ENCODE peak calls at places on chromosome 12, in nine cellular contexts. G is ascending aorta; E is left ventricle myocardium inferior; F is CD8-positive, alpha-beta T cell; H is fibroblast of lung; N is transverse colon; K is upper lobe of left lung; M is ovary; R is CD4-positive, alpha-beta T cell. I is an unnamed sample. For H3K9me3, the result is how much of the 10 kb centered on the place peaks cover.

GRCh38 chr12:12881495-12881894 is 9.9 kb upstream of the GPRC5A start:
- DNase-seq in H (peak), N (peak), M (no peak), R (no peak), G (no peak), K (no peak), F (no peak), E (no peak), I (no peak)

GRCh38 chr12:102631274-102631673 is 150.9 kb upstream of the IGF1 start:
- DNase-seq in E (no peak), R (no peak), K (no peak), G (no peak), H (peak), F (no peak), M (no peak), N (no peak), I (peak)

GRCh38 chr12:3223601-3224529 is 146.7 kb downstream of the TSPAN9 start:
- DNase-seq in H (no peak), M (no peak), F (no peak), K (no peak), E (no peak), R (no peak), G (no peak), N (no peak), I (no peak)

GRCh38 chr12:92827836-92828431 is 101.2 kb downstream of the EEA1 start:
- DNase-seq in G (no peak), F (peak), K (no peak), E (no peak), H (peak), N (peak), R (peak), M (no peak), I (no peak)

GRCh38 chr12:64627781-64628180 is 17.5 kb downstream of the RASSF3 start:
- DNase-seq in R (no peak), N (no peak), M (no peak), E (no peak), K (no peak), F (no peak), H (peak), G (no peak), I (peak)

GRCh38 chr12:24025153-24025798 is 75.8 kb upstream of the SOX5 start:
- DNase-seq in G (no peak), H (no peak), F (no peak), K (no peak), M (no peak), N (no peak), E (no peak), R (no peak), I (no peak)

GRCh38 chr12:19507823-19508222 is 68.5 kb downstream of the AEBP2 start:
- DNase-seq in E (no peak), M (no peak), K (no peak), R (no peak), F (no peak), H (no peak), N (no peak), G (no peak), I (no peak)

GRCh38 chr12:53499261-53500118 is at the start of gene MAP3K12:
- DNase-seq in R (peak), N (peak), M (peak), F (peak), G (peak), E (peak), H (peak), K (peak), I (no peak)

GRCh38 chr12:113881588-113881987 is 84.5 kb downstream of the RBM19 start:
- DNase-seq in H (no peak), E (no peak), G (no peak), M (no peak), N (no peak), K (no peak), F (no peak), R (no peak), I (no peak)

GRCh38 chr12:132144115-132145071 is at the start of the genes DDX51 and NOC4L:
- DNase-seq in R (peak), G (peak), N (peak), M (peak), E (peak), F (peak), H (peak), K (peak), I (peak)

GRCh38 chr12:89636054-89636775 is 72.4 kb downstream of the ATP2B1 start:
- DNase-seq in H (peak), N (no peak), E (no peak), G (no peak), M (no peak), K (no peak), F (no peak), R (no peak), I (peak)

GRCh38 chr12:122886851-122887816 is 8.8 kb downstream of the VPS37B start:
- DNase-seq in M (no peak), N (peak), E (no peak), F (no peak), K (no peak), H (peak), R (no peak), G (peak), I (no peak)
- H3K27ac ChIP-seq in M (no peak), N (peak), E (peak), F (no peak), K (peak), H (no peak), R (no peak), G (no peak), I (peak)

DNA sequence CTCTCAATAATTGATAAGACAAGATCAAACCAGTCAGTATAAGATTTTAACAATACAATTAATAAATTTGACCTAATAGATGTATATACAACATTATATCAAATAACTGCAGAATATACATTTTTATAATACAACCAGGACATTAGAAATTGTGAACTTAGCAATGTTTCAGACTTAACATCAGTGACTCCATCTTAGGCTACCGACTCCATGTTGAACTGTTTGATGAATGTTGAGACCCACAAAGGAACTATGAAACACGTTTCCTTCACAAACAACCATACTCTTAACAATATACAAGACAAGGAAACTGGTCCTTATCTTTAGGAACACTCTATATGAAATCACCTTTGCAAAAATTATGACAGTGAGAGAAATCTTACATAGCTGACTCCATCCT is 13.9 kb upstream of the LALBA start:
- DNase-seq in E (no peak), M (no peak), K (no peak), R (no peak), G (no peak), F (no peak), H (no peak), N (no peak), I (no peak)
- TF ChIP-seq CTCF in E (no peak), M (no peak), K (no peak), R (no peak), G (no peak), F (no peak), H (no peak), N (no peak), I (no peak)

GRCh38 chr12:34401659-34402227 is 379.4 kb downstream of the ALG10 start:
- DNase-seq in F (peak), G (peak), K (peak), M (no peak), N (no peak), R (no peak), E (peak), H (no peak), I (no peak)

GRCh38 chr12:34402899-34403705 is 380.8 kb downstream of the ALG10 start:
- DNase-seq in K (peak), F (peak), R (no peak), H (no peak), E (peak), G (peak), M (peak), N (peak), I (no peak)

GRCh38 chr12:34400986-34401658 is 378.8 kb downstream of the ALG10 start:
- DNase-seq in R (no peak), E (peak), N (peak), H (no peak), M (peak), K (peak), F (peak), G (peak), I (no peak)

GRCh38 chr12:34403706-34404376 is 381.5 kb downstream of the ALG10 start:
- DNase-seq in F (no peak), E (peak), K (peak), H (no peak), N (peak), G (peak), R (no peak), M (peak), I (no peak)

GRCh38 chr12:34402228-34402898 is 380.1 kb downstream of the ALG10 start:
- DNase-seq in N (peak), E (peak), R (no peak), F (peak), H (no peak), G (peak), K (peak), M (peak), I (no peak)
- H3K9me3 ChIP-seq in N (half or more), E (half or more), R (under half), F (under half), H (under half), G (under half), K (under half), M (under half), I (half or more)

DNA sequence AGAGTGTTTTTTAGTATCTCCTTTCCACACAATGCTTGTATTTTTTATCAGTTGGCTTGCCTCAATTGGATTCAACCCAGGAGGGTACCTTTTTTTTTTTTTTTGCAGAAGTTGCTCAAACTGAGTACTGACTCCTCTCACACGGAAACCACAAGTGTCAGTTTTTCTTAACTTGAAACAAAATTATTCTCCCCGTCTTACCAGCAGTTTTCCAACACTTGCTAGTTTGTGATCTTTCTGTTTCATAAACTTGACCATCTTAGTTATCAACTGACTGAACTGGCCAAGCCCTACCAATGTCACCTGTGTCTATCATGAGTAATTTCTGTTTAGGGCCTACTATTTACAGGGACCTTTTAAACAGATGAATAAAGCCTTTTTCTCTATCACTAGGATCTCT is 34.1 kb upstream of the ITPR2 start:
- DNase-seq in M (no peak), F (no peak), R (no peak), K (no peak), N (no peak), E (no peak), G (no peak), H (no peak), I (no peak)
- H3K27ac ChIP-seq in M (no peak), F (no peak), R (no peak), K (no peak), N (no peak), E (no peak), G (no peak), H (no peak), I (no peak)